ENCODE peak calls at places on chromosome 22, in seven cellular contexts. H, K, C, A, S, Y and E are unnamed samples.

GRCh38 chr22:25666308-25666707 is 75.7 kb upstream of the MYO18B start:
- ATAC-seq in K (peak; percentile 84), C (peak; percentile 70), Y (peak; percentile 74), A (no peak), H (peak; percentile 83), S (no peak), E (no peak)

GRCh38 chr22:47067331-47067890 is 305.0 kb downstream of the TBC1D22A start:
- ATAC-seq in C (no peak), Y (no peak), H (no peak), K (no peak), S (no peak), A (no peak), E (no peak)

GRCh38 chr22:45554040-45554406 is 51.3 kb downstream of the FBLN1 start:
- ATAC-seq in S (no peak), A (no peak), K (no peak), C (no peak), Y (peak; percentile 7), H (no peak), E (peak; percentile 38)

GRCh38 chr22:45493286-45493771 is 9.4 kb upstream of the FBLN1 start:
- ATAC-seq in A (no peak), C (peak; percentile 70), Y (no peak), S (no peak), K (peak; percentile 45), H (no peak), E (no peak)

GRCh38 chr22:33431300-33431699 is 373.1 kb upstream of the SYN3 start:
- ATAC-seq in S (no peak), K (no peak), A (no peak), C (no peak), Y (no peak), H (no peak), E (no peak)

GRCh38 chr22:40960137-40960536 is 9.0 kb downstream of the RBX1 start:
- ATAC-seq in Y (no peak), C (no peak), H (no peak), A (no peak), K (no peak), S (no peak), E (no peak)

GRCh38 chr22:38041760-38042584 is 15.2 kb upstream of the PICK1 start:
- ATAC-seq in Y (no peak), K (no peak), A (no peak), H (peak; percentile 43), C (no peak), S (no peak), E (no peak)

GRCh38 chr22:24107668-24108067 is 73.6 kb upstream of the SUSD2 start:
- ATAC-seq in Y (no peak), K (peak; percentile 89), H (peak; percentile 94), A (no peak), S (no peak), C (peak; percentile 88), E (peak; percentile 80)

GRCh38 chr22:19149962-19150361 is at the start of gene GSC2:
- ATAC-seq in H (no peak), K (no peak), A (peak; percentile 44), C (no peak), Y (peak; percentile 23), S (peak; percentile 14), E (no peak)

GRCh38 chr22:28544431-28544868 is 135.2 kb downstream of the TTC28 start:
- ATAC-seq in Y (no peak), H (no peak), S (no peak), K (no peak), C (no peak), A (no peak), E (no peak)

GRCh38 chr22:30009478-30009877 is 70.8 kb upstream of the HORMAD2 start:
- ATAC-seq in C (no peak), Y (no peak), A (no peak), H (no peak), S (no peak), K (no peak), E (no peak)

GRCh38 chr22:29842740-29843139 is 4.7 kb upstream of the ASCC2 start:
- ATAC-seq in S (no peak), Y (no peak), C (no peak), A (no peak), K (peak; percentile 25), H (no peak), E (peak; percentile 62)

GRCh38 chr22:25027959-25028840 is 75.7 kb downstream of the KIAA1671 start:
- ATAC-seq in S (no peak), A (no peak), H (no peak), Y (peak; percentile 84), K (peak; percentile 42), C (peak; percentile 23), E (peak; percentile 13)

GRCh38 chr22:26673485-26673884 is 16.1 kb downstream of the MIAT start:
- ATAC-seq in S (peak; percentile 9), Y (no peak), K (no peak), A (peak; percentile 16), C (no peak), H (no peak), E (peak; percentile 64)

GRCh38 chr22:41403532-41404318 is 22.0 kb downstream of the TEF start:
- ATAC-seq in H (peak; percentile 90), Y (peak; percentile 97), C (peak; percentile 86), K (peak; percentile 87), S (peak; percentile 99), A (peak; percentile 99), E (peak; percentile 95)

GRCh38 chr22:36824655-36825054 is 7.8 kb upstream of the PVALB start:
- ATAC-seq in K (no peak), A (no peak), Y (no peak), S (no peak), C (no peak), H (no peak), E (no peak)

GRCh38 chr22:20520093-20520511 is 12.7 kb downstream of the MED15 start:
- ATAC-seq in C (no peak), S (peak; percentile 69), K (no peak), Y (no peak), H (no peak), A (peak; percentile 81), E (no peak)

GRCh38 chr22:48097723-48098122 is 1335.3 kb downstream of the TBC1D22A start:
- ATAC-seq in H (no peak), S (no peak), A (no peak), K (no peak), C (no peak), Y (no peak), E (no peak)

GRCh38 chr22:50207383-50208031 is 6.7 kb downstream of the SELENOO start:
- ATAC-seq in A (no peak), K (no peak), H (no peak), S (no peak), C (no peak), Y (no peak), E (no peak)

GRCh38 chr22:21881841-21882753 is 14.7 kb upstream of the MAPK1 start:
- ATAC-seq in C (no peak), Y (no peak), S (no peak), H (no peak), K (no peak), A (no peak), E (no peak)

GRCh38 chr22:39825661-39826102 is 67.9 kb downstream of the ENTHD1 start:
- ATAC-seq in C (no peak), A (peak; percentile 37), K (no peak), H (no peak), S (no peak), Y (no peak), E (peak; percentile 29)

GRCh38 chr22:23786261-23786710 is 480 bp upstream of the SMARCB1 start:
- ATAC-seq in Y (no peak), C (peak; percentile 17), H (peak; percentile 57), S (peak; percentile 27), A (no peak), K (peak; percentile 6), E (no peak)

GRCh38 chr22:44544523-44545433 is 46.7 kb upstream of the RTL6 start:
- ATAC-seq in K (no peak), Y (no peak), H (no peak), A (no peak), S (no peak), C (no peak), E (no peak)

GRCh38 chr22:46706060-46706459 is 32.0 kb downstream of the CERK start:
- ATAC-seq in C (peak; percentile 67), Y (no peak), A (no peak), K (no peak), H (no peak), S (no peak), E (no peak)

GRCh38 chr22:42645938-42646568 is 3.1 kb downstream of the CYB5R3 start:
- ATAC-seq in C (peak; percentile 0), A (no peak), S (no peak), K (no peak), H (peak; percentile 53), Y (no peak), E (peak; percentile 6)

GRCh38 chr22:19068784-19069271 is 53.4 kb downstream of the DGCR2 start:
- ATAC-seq in S (no peak), A (no peak), Y (no peak), K (peak; percentile 42), C (no peak), H (no peak), E (no peak)

GRCh38 chr22:43835736-43836135 is 23.6 kb upstream of the EFCAB6 start:
- ATAC-seq in A (no peak), S (no peak), Y (no peak), C (no peak), K (no peak), H (no peak), E (no peak)

GRCh38 chr22:17264321-17265052 is 45.3 kb upstream of the ADA2 start:
- ATAC-seq in S (no peak), C (peak; percentile 85), K (peak; percentile 89), Y (peak; percentile 55), H (peak; percentile 20), A (no peak), E (no peak)

GRCh38 chr22:18056161-18056666 is 21.6 kb upstream of the PEX26 start:
- ATAC-seq in A (no peak), C (peak; percentile 47), H (no peak), S (no peak), Y (no peak), K (peak; percentile 27), E (peak; percentile 30)

GRCh38 chr22:24170632-24171031 is 10.7 kb upstream of the SUSD2 start:
- ATAC-seq in S (no peak), Y (no peak), H (no peak), C (no peak), A (no peak), K (no peak), E (no peak)

GRCh38 chr22:46986788-46987187 is 224.3 kb downstream of the TBC1D22A start:
- ATAC-seq in K (no peak), Y (no peak), A (no peak), C (no peak), H (no peak), S (no peak), E (no peak)

GRCh38 chr22:33756508-33756949 is 163.7 kb downstream of the LARGE1 start:
- ATAC-seq in K (peak; percentile 77), H (no peak), Y (peak; percentile 90), A (no peak), S (no peak), C (peak; percentile 64), E (no peak)

GRCh38 chr22:37345863-37346514 is 63.7 kb downstream of the CYTH4 start:
- ATAC-seq in K (peak; percentile 42), A (no peak), C (peak; percentile 72), H (no peak), S (no peak), Y (no peak), E (no peak)

GRCh38 chr22:24426859-24427499 is 420 bp upstream of the ADORA2A start:
- ATAC-seq in A (no peak), C (no peak), H (peak; percentile 0), S (no peak), Y (no peak), K (no peak), E (no peak)

GRCh38 chr22:29330753-29331152 is 15.3 kb upstream of the RASL10A start:
- ATAC-seq in H (peak; percentile 33), S (no peak), C (peak; percentile 10), Y (peak; percentile 20), K (peak; percentile 32), A (no peak), E (no peak)